ENCODE peak calls at places on chromosomes 11 and 22, in six cellular contexts. T is A549, A is HepG2, H is K562, B is endothelial cell of umbilical vein, G is GM12878. P is an unnamed sample.

GRCh38 chr11:76073716-76074115 is 132.6 kb downstream of the WNT11 start:
- DNase-seq in T (no peak), A (no peak), H (no peak), B (peak; percentile 55), G (no peak), P (no peak)

GRCh38 chr22:32075997-32076725 is 33.1 kb downstream of the SLC5A1 start:
- DNase-seq in T (no peak), A (no peak), H (no peak), B (no peak), G (no peak), P (no peak)

GRCh38 chr11:120302001-120302805 is 22.9 kb upstream of the TLCD5 start:
- DNase-seq in T (no peak), A (no peak), H (no peak), B (no peak), G (no peak), P (no peak)

GRCh38 chr11:67452141-67452952 is at the start of gene GPR152:
- DNase-seq in T (no peak), A (no peak), H (no peak), B (peak; percentile 32), G (no peak), P (no peak)

GRCh38 chr11:23778971-23779370 is 717.9 kb upstream of the LUZP2 start:
- DNase-seq in T (no peak), A (no peak), H (no peak), B (no peak), G (no peak), P (no peak)

GRCh38 chr11:67572747-67573419 is 10.7 kb upstream of the GSTP1 start:
- DNase-seq in T (peak; percentile 81), A (peak; percentile 69), H (peak; percentile 32), B (peak; percentile 51), G (no peak), P (peak; percentile 68)

GRCh38 chr11:3795131-3796092 is 1.9 kb downstream of the NUP98 start:
- DNase-seq in T (no peak), A (no peak), H (no peak), B (no peak), G (no peak), P (no peak)

GRCh38 chr22:48940988-48941902 is 886.4 kb downstream of the BRD1 start:
- DNase-seq in T (no peak), A (no peak), H (no peak), B (no peak), G (no peak), P (no peak)

GRCh38 chr11:1768141-1768469 is 4.4 kb upstream of the CTSD start:
- DNase-seq in T (no peak), A (no peak), H (no peak), B (no peak), G (no peak), P (no peak)

GRCh38 chr11:8907116-8907515 is 3.9 kb upstream of the AKIP1 start:
- DNase-seq in T (no peak), A (no peak), H (no peak), B (no peak), G (no peak), P (no peak)

GRCh38 chr22:49575703-49576081 is 252.0 kb downstream of the BRD1 start:
- DNase-seq in T (no peak), A (no peak), H (no peak), B (no peak), G (no peak), P (no peak)

GRCh38 chr22:25383278-25383820 is 163.9 kb downstream of the CRYBB2 start:
- DNase-seq in T (no peak), A (no peak), H (no peak), B (no peak), G (no peak), P (no peak)

GRCh38 chr22:32204856-32205722 is at the start of gene RFPL2:
- DNase-seq in T (peak; percentile 75), A (peak; percentile 61), H (no peak), B (peak; percentile 17), G (no peak), P (peak; percentile 82)

GRCh38 chr11:94926698-94927237 is 46.6 kb downstream of the CWC15 start:
- DNase-seq in T (peak; percentile 5), A (no peak), H (no peak), B (peak; percentile 94), G (no peak), P (peak; percentile 33)

GRCh38 chr11:37320921-37321320 is 722.9 kb upstream of the RAG2 start:
- DNase-seq in T (no peak), A (no peak), H (no peak), B (no peak), G (no peak), P (no peak)

GRCh38 chr22:49976439-49977175 is 16.0 kb downstream of the PIM3 start:
- DNase-seq in T (peak; percentile 28), A (no peak), H (peak; percentile 14), B (no peak), G (peak; percentile 67), P (peak; percentile 38)

GRCh38 chr11:131609921-131610320 is 239.5 kb downstream of the NTM start:
- DNase-seq in T (no peak), A (no peak), H (no peak), B (no peak), G (no peak), P (no peak)

GRCh38 chr11:114308689-114309089 is 12.5 kb downstream of the NNMT start:
- DNase-seq in T (no peak), A (no peak), H (no peak), B (no peak), G (no peak), P (peak; percentile 17)

GRCh38 chr11:124718801-124719200 is 20.9 kb upstream of the NRGN start:
- DNase-seq in T (no peak), A (no peak), H (no peak), B (no peak), G (no peak), P (no peak)

GRCh38 chr11:61163714-61164609 is 2.7 kb upstream of the VPS37C start:
- DNase-seq in T (no peak), A (no peak), H (no peak), B (no peak), G (no peak), P (peak; percentile 76)

GRCh38 chr11:61164610-61165424 is 3.6 kb upstream of the VPS37C start:
- DNase-seq in T (no peak), A (no peak), H (no peak), B (no peak), G (no peak), P (no peak)

GRCh38 chr11:61160487-61161189 is 588 bp downstream of the VPS37C start:
- DNase-seq in T (no peak), A (no peak), H (no peak), B (peak; percentile 72), G (no peak), P (no peak)

GRCh38 chr11:61161190-61162091 is at the start of gene VPS37C:
- DNase-seq in T (peak; percentile 89), A (peak; percentile 69), H (peak; percentile 98), B (peak; percentile 85), G (peak; percentile 71), P (peak; percentile 95)

GRCh38 chr11:61162092-61162935 is 1.1 kb upstream of the VPS37C start:
- DNase-seq in T (peak; percentile 62), A (peak; percentile 69), H (peak; percentile 63), B (peak; percentile 32), G (no peak), P (peak; percentile 58)
- TF ChIP-seq MYC in T (no peak), A (no peak), H (no peak), B (no peak), G (no peak), P (no peak)

GRCh38 chr11:107787733-107788132 is 70.9 kb downstream of the SLC35F2 start:
- DNase-seq in T (no peak), A (no peak), H (no peak), B (no peak), G (no peak), P (no peak)

GRCh38 chr11:107792049-107792443 is 66.5 kb downstream of the SLC35F2 start:
- DNase-seq in T (no peak), A (no peak), H (no peak), B (no peak), G (no peak), P (no peak)

GRCh38 chr11:107789767-107790166 is 68.8 kb downstream of the SLC35F2 start:
- DNase-seq in T (no peak), A (no peak), H (no peak), B (no peak), G (no peak), P (no peak)

GRCh38 chr11:107791343-107792048 is 67.1 kb downstream of the SLC35F2 start:
- DNase-seq in T (no peak), A (no peak), H (no peak), B (no peak), G (no peak), P (no peak)
- TF ChIP-seq MAX in T (no peak), A (no peak), H (no peak), B (no peak), G (no peak), P (no peak)

DNA sequence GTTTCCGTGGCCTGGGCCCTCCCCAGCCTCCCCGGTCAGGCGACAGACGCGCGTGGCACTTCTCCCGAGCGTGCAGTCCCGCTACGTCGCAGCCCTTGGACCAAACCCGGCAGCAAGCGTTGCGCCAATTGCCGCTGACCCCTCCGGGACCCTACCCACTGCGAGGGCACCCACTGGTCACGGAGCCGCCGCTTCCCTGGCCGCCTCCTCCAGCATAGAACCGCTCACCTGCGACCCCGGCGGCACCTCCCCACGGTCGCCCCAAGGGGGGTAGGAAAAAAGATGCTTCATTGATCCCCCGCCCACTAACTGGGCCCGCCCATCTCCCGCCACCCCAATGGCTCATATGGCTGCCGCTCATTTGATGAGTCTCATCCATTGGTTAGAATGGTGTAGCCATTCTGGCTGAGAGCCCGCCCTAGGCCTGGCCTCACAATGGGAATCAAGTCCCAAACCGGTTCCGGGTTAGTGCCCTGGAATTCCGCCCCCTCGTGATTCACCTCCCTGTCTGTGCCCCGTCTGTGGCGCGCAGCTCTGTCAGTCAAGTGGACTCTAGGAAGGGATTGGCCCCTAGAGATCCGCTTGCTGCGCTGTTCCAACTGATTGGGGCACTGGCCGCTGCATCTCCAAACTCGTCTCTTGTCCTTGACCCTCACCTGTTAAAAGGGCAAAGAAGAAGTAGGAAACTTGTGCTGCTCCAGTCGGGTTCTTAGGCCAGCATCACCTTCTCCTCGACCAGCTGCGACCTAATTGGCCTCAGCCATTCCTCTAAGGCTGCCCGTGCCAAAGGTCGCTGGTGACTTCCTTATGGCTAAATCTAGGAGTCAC is at the start of gene MSANTD4:
- DNase-seq in T (peak; percentile 98), A (peak; percentile 97), H (peak; percentile 97), B (peak; percentile 99), G (peak; percentile 97), P (peak; percentile 99)
- TF ChIP-seq POLR2A in T (peak; percentile 43), A (peak; percentile 69), H (peak; percentile 73), B (peak; percentile 78), G (peak; percentile 88), P (peak; percentile 47)

GRCh38 chr22:39665661-39666431 is 95.3 kb downstream of the CACNA1I start:
- DNase-seq in T (no peak), A (no peak), H (no peak), B (no peak), G (no peak), P (no peak)

GRCh38 chr22:39663751-39664150 is 93.2 kb downstream of the CACNA1I start:
- DNase-seq in T (peak; percentile 8), A (no peak), H (no peak), B (no peak), G (no peak), P (no peak)

GRCh38 chr22:39666495-39666894 is 95.9 kb downstream of the CACNA1I start:
- DNase-seq in T (no peak), A (no peak), H (no peak), B (no peak), G (no peak), P (no peak)

GRCh38 chr22:39665229-39665628 is 94.7 kb downstream of the CACNA1I start:
- DNase-seq in T (no peak), A (no peak), H (no peak), B (no peak), G (no peak), P (no peak)

GRCh38 chr22:39664485-39665200 is 94.1 kb downstream of the CACNA1I start:
- DNase-seq in T (no peak), A (no peak), H (peak; percentile 98), B (no peak), G (no peak), P (no peak)
- TF ChIP-seq MYC in T (no peak), A (no peak), H (no peak), B (no peak), G (no peak), P (no peak)

P was measured in NB4.